ENCODE peak calls at places on chromosomes 1 and 21, in ten cellular contexts. C, Y, I, D, K, V, J, T, F and S are unnamed samples.

GRCh38 chr1:225361176-225361575 is 66.7 kb downstream of the LBR start:
- DNase-seq in C (no peak), Y (no peak), I (no peak), D (no peak), K (no peak), V (no peak), J (no peak), T (no peak), F (no peak), S (no peak)

GRCh38 chr21:33268736-33269441 is 2.7 kb downstream of the IL10RB start:
- DNase-seq in C (no peak), Y (peak), I (peak), D (peak), K (peak), V (no peak), J (no peak), T (peak), F (no peak), S (no peak)

GRCh38 chr1:10957151-10957550 is 55.3 kb upstream of the TARDBP start:
- DNase-seq in C (no peak), Y (no peak), I (no peak), D (no peak), K (no peak), V (no peak), J (no peak), T (no peak), F (no peak), S (no peak)

GRCh38 chr1:190436615-190437014 is 41.0 kb downstream of the BRINP3 start:
- DNase-seq in C (peak), Y (no peak), I (peak), D (no peak), K (peak), V (no peak), J (no peak), T (no peak), F (no peak), S (peak)

GRCh38 chr1:15637833-15638232 is 20.6 kb downstream of the DDI2 start:
- DNase-seq in C (no peak), Y (no peak), I (no peak), D (no peak), K (no peak), V (no peak), J (no peak), T (no peak), F (no peak), S (no peak)

GRCh38 chr1:51636765-51637522 is 20.1 kb downstream of the OSBPL9 start:
- DNase-seq in C (no peak), Y (no peak), I (peak), D (peak), K (peak), V (peak), J (peak), T (no peak), F (no peak), S (no peak)

GRCh38 chr1:109113787-109114568 is at the start of gene ELAPOR1:
- DNase-seq in C (no peak), Y (peak), I (peak), D (peak), K (no peak), V (no peak), J (peak), T (peak), F (peak), S (no peak)

GRCh38 chr1:82589588-82589987 is 788.9 kb downstream of the ADGRL2 start:
- DNase-seq in C (no peak), Y (no peak), I (no peak), D (no peak), K (no peak), V (no peak), J (no peak), T (no peak), F (no peak), S (no peak)

GRCh38 chr1:226986496-226987178 is 46.5 kb downstream of the COQ8A start:
- DNase-seq in C (no peak), Y (no peak), I (no peak), D (no peak), K (no peak), V (no peak), J (no peak), T (no peak), F (no peak), S (no peak)

GRCh38 chr1:190067592-190067991 is 410.1 kb downstream of the BRINP3 start:
- DNase-seq in C (no peak), Y (no peak), I (peak), D (no peak), K (peak), V (no peak), J (no peak), T (no peak), F (no peak), S (no peak)

GRCh38 chr1:100300691-100301090 is 34.7 kb downstream of the RTCA start:
- DNase-seq in C (no peak), Y (no peak), I (no peak), D (no peak), K (no peak), V (no peak), J (no peak), T (no peak), F (no peak), S (no peak)

GRCh38 chr1:91830242-91831131 is 55.5 kb downstream of the TGFBR3 start:
- DNase-seq in C (no peak), Y (no peak), I (peak), D (no peak), K (peak), V (peak), J (peak), T (no peak), F (no peak), S (peak)